ENCODE peak calls at places on chromosomes 4 and X, in five cellular contexts. P is nephron progenitor cell, N is H1, E is AG09309, B is lung microvascular endothelial cell. Z is an unnamed sample.

GRCh38 chrX:39936886-39937770 is 160.6 kb downstream of the BCOR start:
- DNase-seq in P (peak; percentile 18), N (no peak), E (no peak), B (no peak), Z (no peak)

GRCh38 chrX:71184803-71185495 is 38.1 kb upstream of the GJB1 start:
- DNase-seq in P (no peak), N (no peak), E (no peak), B (no peak), Z (no peak)

GRCh38 chr4:115332078-115332477 is 218.7 kb upstream of the NDST4 start:
- DNase-seq in P (no peak), N (no peak), E (no peak), B (no peak), Z (no peak)

GRCh38 chr4:55733874-55734437 is 85.6 kb upstream of the EXOC1L start:
- DNase-seq in P (no peak), N (no peak), E (no peak), B (peak; percentile 69), Z (peak; percentile 57)

GRCh38 chr4:96102541-96103018 is 262.7 kb downstream of the PDHA2 start:
- DNase-seq in P (no peak), N (no peak), E (no peak), B (no peak), Z (peak; percentile 1)

GRCh38 chr4:108359130-108359709 is 190.5 kb upstream of the LEF1 start:
- DNase-seq in P (no peak), N (no peak), E (no peak), B (no peak), Z (no peak)

GRCh38 chr4:182307746-182308145 is 64.5 kb downstream of the TENM3 start:
- DNase-seq in P (no peak), N (no peak), E (peak; percentile 98), B (no peak), Z (no peak)

GRCh38 chrX:20529301-20529700 is 262.6 kb upstream of the RPS6KA3 start:
- DNase-seq in P (no peak), N (no peak), E (no peak), B (no peak), Z (no peak)

GRCh38 chrX:14030248-14030592 is 528 bp upstream of the GEMIN8 start:
- DNase-seq in P (no peak), N (no peak), E (no peak), B (peak; percentile 22), Z (peak; percentile 17)

GRCh38 chrX:110432831-110433230 is 74.2 kb downstream of the RTL9 start:
- DNase-seq in P (no peak), N (no peak), E (no peak), B (no peak), Z (no peak)

GRCh38 chr4:83851261-83852084 is 315.6 kb downstream of the GPAT3 start:
- DNase-seq in P (no peak), N (peak; percentile 85), E (no peak), B (peak; percentile 3), Z (no peak)

GRCh38 chr4:145881991-145882390 is 56.6 kb downstream of the ZNF827 start:
- DNase-seq in P (peak; percentile 20), N (no peak), E (no peak), B (no peak), Z (no peak)

GRCh38 chrX:150683536-150684146 is 9.6 kb upstream of the MTMR1 start:
- DNase-seq in P (no peak), N (no peak), E (no peak), B (peak; percentile 48), Z (peak; percentile 31)

GRCh38 chr4:52594961-52595360 is 64.1 kb downstream of the USP46 start:
- DNase-seq in P (no peak), N (no peak), E (no peak), B (peak; percentile 17), Z (no peak)

GRCh38 chrX:75086731-75087195 is 69.3 kb downstream of the ABCB7 start:
- DNase-seq in P (no peak), N (no peak), E (no peak), B (no peak), Z (no peak)

GRCh38 chr4:10099521-10100325 is 16.9 kb downstream of the WDR1 start:
- DNase-seq in P (no peak), N (no peak), E (no peak), B (no peak), Z (no peak)

GRCh38 chrX:136588060-136588459 is 56.0 kb downstream of the VGLL1 start:
- DNase-seq in P (no peak), N (no peak), E (no peak), B (no peak), Z (no peak)

GRCh38 chrX:88425739-88426138 is 321.3 kb upstream of the CPXCR1 start:
- DNase-seq in P (no peak), N (no peak), E (no peak), B (no peak), Z (peak; percentile 0)

GRCh38 chrX:46200423-46200822 is 344.8 kb downstream of the ZNF674 start:
- DNase-seq in P (no peak), N (no peak), E (no peak), B (no peak), Z (no peak)

GRCh38 chr4:177696438-177696966 is 254.3 kb upstream of the AGA start:
- DNase-seq in P (no peak), N (peak; percentile 7), E (no peak), B (no peak), Z (no peak)

GRCh38 chrX:110675866-110676265 is 119.8 kb downstream of the CHRDL1 start:
- DNase-seq in P (no peak), N (no peak), E (no peak), B (no peak), Z (no peak)

GRCh38 chr4:78776729-78777555 is 792 bp downstream of the BMP2K start:
- DNase-seq in P (peak; percentile 43), N (peak; percentile 3), E (no peak), B (peak; percentile 75), Z (peak; percentile 64)

GRCh38 chrX:115392031-115392430 is 102.5 kb downstream of the LUZP4 start:
- DNase-seq in P (no peak), N (no peak), E (no peak), B (no peak), Z (no peak)

GRCh38 chr4:600850-601515 is 24.4 kb upstream of the PDE6B start:
- DNase-seq in P (no peak), N (no peak), E (no peak), B (no peak), Z (no peak)

GRCh38 chrX:78754917-78755316 is 7.4 kb downstream of the LPAR4 start:
- DNase-seq in P (no peak), N (no peak), E (no peak), B (no peak), Z (no peak)

GRCh38 chrX:108299101-108299591 is 139.1 kb downstream of the COL4A6 start:
- DNase-seq in P (peak; percentile 4), N (no peak), E (no peak), B (peak; percentile 59), Z (peak; percentile 60)

GRCh38 chr4:40481977-40482376 is 146.8 kb downstream of the CHRNA9 start:
- DNase-seq in P (no peak), N (no peak), E (no peak), B (no peak), Z (no peak)

GRCh38 chr4:79083406-79084010 is 144.3 kb upstream of the PAQR3 start:
- DNase-seq in P (no peak), N (peak; percentile 13), E (no peak), B (no peak), Z (no peak)

GRCh38 chr4:123838426-123838825 is 441.8 kb downstream of the SPRY1 start:
- DNase-seq in P (no peak), N (no peak), E (no peak), B (peak; percentile 38), Z (no peak)

GRCh38 chr4:119632216-119632615 is 3.6 kb upstream of the PDE5A start:
- DNase-seq in P (no peak), N (no peak), E (no peak), B (no peak), Z (no peak)

GRCh38 chrX:69556094-69557011 is 52.2 kb downstream of the NALF2 start:
- DNase-seq in P (no peak), N (peak; percentile 73), E (no peak), B (no peak), Z (no peak)

GRCh38 chrX:84363674-84364073 is 138.6 kb downstream of the HDX start:
- DNase-seq in P (no peak), N (no peak), E (no peak), B (no peak), Z (peak; percentile 28)

GRCh38 chrX:140274761-140275525 is 229.9 kb downstream of the SOX3 start:
- DNase-seq in P (no peak), N (peak; percentile 9), E (no peak), B (peak; percentile 42), Z (no peak)

GRCh38 chrX:43615677-43616076 is 40.4 kb upstream of the MAOA start:
- DNase-seq in P (no peak), N (no peak), E (no peak), B (no peak), Z (no peak)

Z was measured in endothelial cell of umbilical vein.